ENCODE peak calls at places on chromosomes 6 and 20, in seven cellular contexts. V is heart left ventricle, H is GM10248, A is foreskin fibroblast, Q is mucosa of descending colon, U is progenitor cell of endocrine pancreas, I is Calu3. N is an unnamed sample.
A peak's percentile ranks its signal among the peaks of the same experiment; 100 is the strongest.

GRCh38 chr6:138540468-138540867 is 41.2 kb upstream of the NHSL1 start:
- DNase-seq in U (no peak), Q (no peak), H (no peak), A (peak; percentile 86), I (no peak), V (no peak), N (no peak)

GRCh38 chr6:39377530-39377929 is 55.0 kb upstream of the KCNK16 start:
- DNase-seq in A (peak; percentile 90), Q (peak; percentile 50), V (peak; percentile 69), I (peak; percentile 59), U (peak; percentile 34), H (peak; percentile 52), N (peak; percentile 45)

GRCh38 chr6:4582506-4582905 is 193.7 kb upstream of the CDYL start:
- DNase-seq in H (no peak), U (no peak), A (peak; percentile 51), V (no peak), Q (no peak), I (no peak), N (no peak)

GRCh38 chr20:5658897-5659296 is 91.3 kb upstream of the SHLD1 start:
- DNase-seq in V (peak; percentile 72), I (no peak), Q (no peak), H (peak; percentile 71), A (peak; percentile 69), U (no peak), N (peak; percentile 69)

GRCh38 chr6:38567436-38567835 is 72.3 kb downstream of the BTBD9 start:
- DNase-seq in V (peak; percentile 85), A (peak; percentile 97), U (no peak), Q (peak; percentile 26), H (no peak), I (peak; percentile 14), N (no peak)

GRCh38 chr6:113786168-113786567 is 71.0 kb upstream of the MARCKS start:
- DNase-seq in A (no peak), V (no peak), Q (no peak), H (no peak), I (peak; percentile 17), U (no peak), N (no peak)

GRCh38 chr6:42276008-42276890 is 58.6 kb upstream of the MRPS10 start:
- DNase-seq in U (no peak), Q (no peak), A (no peak), H (no peak), I (no peak), V (peak; percentile 67), N (no peak)

GRCh38 chr20:8399963-8400362 is 267.9 kb downstream of the PLCB1 start:
- DNase-seq in V (no peak), I (no peak), Q (no peak), U (no peak), A (no peak), H (peak; percentile 34), N (peak; percentile 47)

GRCh38 chr20:9467995-9468394 is 46.4 kb upstream of the LAMP5 start:
- DNase-seq in Q (no peak), H (peak; percentile 14), I (peak; percentile 4), V (no peak), A (peak; percentile 14), U (no peak), N (peak; percentile 7)

GRCh38 chr6:50062051-50062450 is 12.3 kb upstream of the DEFB112 start:
- DNase-seq in I (peak; percentile 16), A (no peak), V (no peak), Q (no peak), U (no peak), H (no peak), N (peak; percentile 3)

GRCh38 chr6:130558131-130558530 is 192.3 kb downstream of the TMEM200A start:
- DNase-seq in H (no peak), U (no peak), Q (no peak), V (no peak), A (no peak), I (no peak), N (no peak)

GRCh38 chr6:36662827-36663256 is 15.7 kb upstream of the CDKN1A start:
- DNase-seq in V (no peak), Q (peak; percentile 75), H (no peak), A (peak; percentile 35), I (no peak), U (no peak), N (peak; percentile 37)

GRCh38 chr6:165889636-165890403 is 226.8 kb upstream of the PDE10A start:
- DNase-seq in H (no peak), Q (no peak), U (no peak), I (peak; percentile 55), A (peak; percentile 30), V (no peak), N (peak; percentile 22)

GRCh38 chr6:53269827-53270226 is 78.9 kb downstream of the ELOVL5 start:
- DNase-seq in H (no peak), A (no peak), V (no peak), Q (no peak), U (no peak), I (no peak), N (no peak)

GRCh38 chr20:15039088-15039762 is 701.8 kb upstream of the FLRT3 start:
- DNase-seq in H (no peak), A (no peak), Q (no peak), U (no peak), V (no peak), I (peak; percentile 2), N (no peak)

GRCh38 chr20:58718121-58718563 is 25.5 kb downstream of the NPEPL1 start:
- DNase-seq in H (peak; percentile 9), I (no peak), A (no peak), V (no peak), Q (peak; percentile 18), U (no peak), N (no peak)

GRCh38 chr6:23269436-23269835 is 700.1 kb downstream of the HDGFL1 start:
- DNase-seq in A (peak; percentile 13), U (no peak), I (no peak), H (no peak), Q (no peak), V (no peak), N (no peak)

GRCh38 chr20:997486-997885 is 4.6 kb downstream of the RSPO4 start:
- DNase-seq in U (no peak), V (no peak), Q (no peak), A (no peak), H (no peak), I (no peak), N (no peak)

DNA sequence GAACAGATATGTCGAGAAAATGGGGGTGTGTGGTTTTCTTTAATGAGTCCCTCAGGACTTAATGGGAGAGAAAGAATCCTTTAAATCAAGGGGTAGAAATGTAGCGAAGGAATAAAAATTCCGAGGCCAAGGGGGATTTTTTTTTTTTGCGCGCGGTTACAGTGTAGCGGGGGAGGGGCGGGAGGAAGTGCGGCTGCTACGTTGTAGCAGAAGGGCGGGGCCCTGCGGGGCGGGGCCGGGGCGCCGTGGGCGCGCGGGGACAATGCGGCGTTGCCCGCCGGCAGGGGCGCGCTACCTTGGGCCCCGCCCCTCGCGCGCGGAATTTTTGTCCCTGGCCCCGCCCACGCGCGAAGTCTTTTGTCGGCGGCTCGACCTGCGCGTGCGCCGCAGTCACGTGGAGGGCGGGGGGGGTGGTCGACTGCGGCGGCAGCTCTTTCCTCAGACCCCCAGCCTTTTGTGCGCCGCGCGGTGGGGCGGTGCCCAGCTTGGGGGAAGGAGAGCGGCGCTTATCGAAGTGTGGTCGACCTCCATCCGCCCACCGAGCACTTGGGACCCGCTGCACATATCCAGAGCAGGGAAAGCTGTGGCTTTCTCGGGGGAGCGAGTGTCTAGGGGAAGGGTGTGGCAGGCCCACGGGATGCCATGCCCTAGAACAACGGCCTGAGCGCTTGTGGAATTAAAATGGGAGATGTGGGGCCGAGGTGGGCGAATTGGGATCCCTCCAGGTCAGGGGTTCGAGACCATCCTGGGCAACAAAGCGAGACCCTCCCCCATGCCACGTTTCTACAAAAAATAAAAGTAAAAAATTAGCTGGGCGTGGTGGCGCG is 1.3 kb downstream of the TUBB start:
- DNase-seq in V (peak; percentile 92), I (peak; percentile 97), U (peak; percentile 92), Q (peak; percentile 94), A (peak; percentile 97), H (peak; percentile 90), N (peak; percentile 93)
- TF ChIP-seq CTCF in V (peak; percentile 51), I (peak; percentile 51), U (peak; percentile 55), Q (peak; percentile 42), A (peak; percentile 10), H (peak; percentile 38), N (peak; percentile 17)

GRCh38 chr6:99282479-99283062 is 66.9 kb downstream of the FAXC start:
- DNase-seq in I (no peak), Q (no peak), V (no peak), H (no peak), A (peak; percentile 35), U (no peak), N (no peak)
- TF ChIP-seq CTCF in I (no peak), Q (no peak), V (no peak), H (peak; percentile 31), A (peak; percentile 47), U (peak; percentile 65), N (no peak)

GRCh38 chr6:111952326-111952725 is 79.1 kb upstream of the FYN start:
- DNase-seq in I (no peak), H (no peak), Q (no peak), V (no peak), A (no peak), U (no peak), N (no peak)

GRCh38 chr6:111951439-111952140 is 78.3 kb upstream of the FYN start:
- DNase-seq in I (no peak), H (no peak), U (no peak), A (no peak), V (no peak), Q (no peak), N (no peak)

GRCh38 chr6:111952821-111953535 is 79.7 kb upstream of the FYN start:
- DNase-seq in I (no peak), U (no peak), A (peak; percentile 47), H (no peak), Q (no peak), V (no peak), N (peak; percentile 18)

GRCh38 chr6:111949546-111949945 is 76.3 kb upstream of the FYN start:
- DNase-seq in Q (no peak), U (no peak), V (no peak), A (no peak), H (no peak), I (no peak), N (no peak)

GRCh38 chr6:111950661-111951426 is 77.6 kb upstream of the FYN start:
- DNase-seq in H (no peak), V (peak; percentile 41), Q (no peak), I (no peak), U (no peak), A (peak; percentile 74), N (no peak)
- TF ChIP-seq CTCF in H (no peak), V (no peak), Q (no peak), I (no peak), U (no peak), A (no peak), N (no peak)

GRCh38 chr6:35468980-35469710 is 944 bp downstream of the RPL10A start:
- DNase-seq in V (no peak), H (no peak), Q (no peak), U (no peak), A (no peak), I (no peak), N (no peak)

GRCh38 chr6:35471836-35472345 is 3.7 kb downstream of the RPL10A start:
- DNase-seq in H (no peak), A (peak; percentile 32), U (no peak), V (no peak), I (no peak), Q (no peak), N (no peak)

GRCh38 chr6:35468181-35468979 is at the start of gene RPL10A:
- DNase-seq in Q (peak; percentile 97), U (peak; percentile 90), H (peak; percentile 98), A (peak; percentile 98), V (peak; percentile 97), I (peak; percentile 95), N (peak; percentile 96)

GRCh38 chr6:35469711-35470662 is 1.8 kb downstream of the RPL10A start:
- DNase-seq in I (peak; percentile 50), A (peak; percentile 51), Q (peak; percentile 50), U (no peak), V (no peak), H (no peak), N (no peak)

GRCh38 chr6:35470663-35471120 is 2.5 kb downstream of the RPL10A start:
- DNase-seq in V (no peak), U (no peak), Q (no peak), H (no peak), A (peak; percentile 29), I (no peak), N (no peak)
- TF ChIP-seq CTCF in V (no peak), U (no peak), Q (no peak), H (no peak), A (no peak), I (no peak), N (no peak)